ENCODE peak calls at places on chromosomes 2 and 18, in seven cellular contexts. One of them, this sample, is unnamed.
A peak's percentile ranks its signal among the peaks of the same experiment; 100 is the strongest.

GRCh38 chr2:46268196-46268595 is 29.0 kb upstream of the EPAS1 start:
- DNase-seq in Calu3: no peak
- DNase-seq in mammary epithelial cell: no peak
- DNase-seq in GM12878: peak; percentile 21
- DNase-seq in RWPE1: no peak
- DNase-seq in bronchial epithelial cell: no peak
- DNase-seq in GM06990: no peak
- DNase-seq in this sample: no peak

GRCh38 chr18:58819051-58819450 is 45.6 kb upstream of the ZNF532 start:
- DNase-seq in Calu3: no peak
- DNase-seq in mammary epithelial cell: no peak
- DNase-seq in RWPE1: no peak
- DNase-seq in GM06990: peak; percentile 49
- DNase-seq in GM12878: peak; percentile 70
- DNase-seq in bronchial epithelial cell: no peak
- DNase-seq in this sample: no peak

GRCh38 chr2:43898134-43898957 is 59.6 kb downstream of the ABCG8 start:
- DNase-seq in Calu3: no peak
- DNase-seq in bronchial epithelial cell: peak; percentile 15
- DNase-seq in RWPE1: no peak
- DNase-seq in mammary epithelial cell: no peak
- DNase-seq in GM12878: no peak
- DNase-seq in GM06990: no peak
- DNase-seq in this sample: peak; percentile 53

GRCh38 chr2:7931808-7932207 is 750.0 kb upstream of the ID2 start:
- DNase-seq in GM06990: no peak
- DNase-seq in bronchial epithelial cell: no peak
- DNase-seq in Calu3: no peak
- DNase-seq in GM12878: no peak
- DNase-seq in mammary epithelial cell: no peak
- DNase-seq in RWPE1: no peak
- DNase-seq in this sample: no peak

GRCh38 chr2:177295479-177295878 is 31.0 kb upstream of the NFE2L2 start:
- DNase-seq in Calu3: no peak
- DNase-seq in mammary epithelial cell: no peak
- DNase-seq in bronchial epithelial cell: no peak
- DNase-seq in RWPE1: no peak
- DNase-seq in GM06990: no peak
- DNase-seq in GM12878: no peak
- DNase-seq in this sample: no peak

GRCh38 chr2:108449410-108450200 is 599 bp downstream of the GCC2 start:
- DNase-seq in Calu3: peak; percentile 3
- DNase-seq in GM12878: no peak
- DNase-seq in RWPE1: peak; percentile 44
- DNase-seq in mammary epithelial cell: no peak
- DNase-seq in bronchial epithelial cell: peak; percentile 21
- DNase-seq in GM06990: no peak
- DNase-seq in this sample: no peak

GRCh38 chr2:190569994-190570755 is 35.7 kb upstream of the NEMP2 start:
- DNase-seq in GM06990: no peak
- DNase-seq in mammary epithelial cell: peak; percentile 48
- DNase-seq in GM12878: no peak
- DNase-seq in Calu3: no peak
- DNase-seq in RWPE1: no peak
- DNase-seq in bronchial epithelial cell: peak; percentile 23
- DNase-seq in this sample: no peak

GRCh38 chr18:67265464-67266245 is 250.9 kb downstream of the DSEL start:
- DNase-seq in GM06990: no peak
- DNase-seq in Calu3: peak; percentile 7
- DNase-seq in bronchial epithelial cell: peak; percentile 76
- DNase-seq in mammary epithelial cell: peak; percentile 82
- DNase-seq in GM12878: no peak
- DNase-seq in RWPE1: peak; percentile 20
- DNase-seq in this sample: no peak

GRCh38 chr2:119208791-119209203 is 14.8 kb upstream of the STEAP3 start:
- DNase-seq in mammary epithelial cell: peak; percentile 96
- DNase-seq in GM12878: no peak
- DNase-seq in GM06990: no peak
- DNase-seq in Calu3: peak; percentile 77
- DNase-seq in bronchial epithelial cell: peak; percentile 80
- DNase-seq in RWPE1: peak; percentile 75
- DNase-seq in this sample: no peak

GRCh38 chr18:26956894-26957293 is 91.4 kb upstream of the AQP4 start:
- DNase-seq in bronchial epithelial cell: no peak
- DNase-seq in GM06990: no peak
- DNase-seq in Calu3: no peak
- DNase-seq in RWPE1: no peak
- DNase-seq in mammary epithelial cell: no peak
- DNase-seq in GM12878: no peak
- DNase-seq in this sample: no peak

GRCh38 chr18:55319517-55319905 is 268.5 kb downstream of the TCF4 start:
- DNase-seq in Calu3: no peak
- DNase-seq in RWPE1: no peak
- DNase-seq in bronchial epithelial cell: no peak
- DNase-seq in mammary epithelial cell: no peak
- DNase-seq in GM06990: no peak
- DNase-seq in GM12878: no peak
- DNase-seq in this sample: no peak

GRCh38 chr2:179939282-179939681 is 67.8 kb downstream of the CWC22 start:
- DNase-seq in RWPE1: no peak
- DNase-seq in bronchial epithelial cell: no peak
- DNase-seq in GM06990: no peak
- DNase-seq in Calu3: no peak
- DNase-seq in mammary epithelial cell: no peak
- DNase-seq in GM12878: no peak
- DNase-seq in this sample: no peak

GRCh38 chr2:179931502-179931901 is 70.1 kb upstream of the ZNF385B start:
- DNase-seq in bronchial epithelial cell: no peak
- DNase-seq in RWPE1: no peak
- DNase-seq in mammary epithelial cell: no peak
- DNase-seq in GM12878: no peak
- DNase-seq in Calu3: no peak
- DNase-seq in GM06990: no peak
- DNase-seq in this sample: no peak

GRCh38 chr2:179938026-179938425 is 69.1 kb downstream of the CWC22 start:
- DNase-seq in RWPE1: no peak
- DNase-seq in Calu3: no peak
- DNase-seq in bronchial epithelial cell: no peak
- DNase-seq in GM06990: no peak
- DNase-seq in GM12878: no peak
- DNase-seq in mammary epithelial cell: no peak
- DNase-seq in this sample: no peak

GRCh38 chr2:179932786-179933185 is 71.4 kb upstream of the ZNF385B start:
- DNase-seq in RWPE1: no peak
- DNase-seq in GM12878: no peak
- DNase-seq in mammary epithelial cell: no peak
- DNase-seq in bronchial epithelial cell: no peak
- DNase-seq in Calu3: no peak
- DNase-seq in GM06990: no peak
- DNase-seq in this sample: no peak

GRCh38 chr2:179936654-179937053 is 70.4 kb downstream of the CWC22 start:
- DNase-seq in Calu3: peak; percentile 76
- DNase-seq in bronchial epithelial cell: peak; percentile 50
- DNase-seq in mammary epithelial cell: peak; percentile 22
- DNase-seq in GM12878: no peak
- DNase-seq in GM06990: no peak
- DNase-seq in RWPE1: peak; percentile 3
- DNase-seq in this sample: peak; percentile 68
- TF ChIP-seq CTCF in Calu3: peak; percentile 66
- TF ChIP-seq CTCF in bronchial epithelial cell: peak; percentile 46
- TF ChIP-seq CTCF in mammary epithelial cell: peak; percentile 47
- TF ChIP-seq CTCF in GM12878: peak; percentile 42
- TF ChIP-seq CTCF in GM06990: peak; percentile 41
- TF ChIP-seq CTCF in RWPE1: no peak
- TF ChIP-seq CTCF in this sample: peak; percentile 73

DNA sequence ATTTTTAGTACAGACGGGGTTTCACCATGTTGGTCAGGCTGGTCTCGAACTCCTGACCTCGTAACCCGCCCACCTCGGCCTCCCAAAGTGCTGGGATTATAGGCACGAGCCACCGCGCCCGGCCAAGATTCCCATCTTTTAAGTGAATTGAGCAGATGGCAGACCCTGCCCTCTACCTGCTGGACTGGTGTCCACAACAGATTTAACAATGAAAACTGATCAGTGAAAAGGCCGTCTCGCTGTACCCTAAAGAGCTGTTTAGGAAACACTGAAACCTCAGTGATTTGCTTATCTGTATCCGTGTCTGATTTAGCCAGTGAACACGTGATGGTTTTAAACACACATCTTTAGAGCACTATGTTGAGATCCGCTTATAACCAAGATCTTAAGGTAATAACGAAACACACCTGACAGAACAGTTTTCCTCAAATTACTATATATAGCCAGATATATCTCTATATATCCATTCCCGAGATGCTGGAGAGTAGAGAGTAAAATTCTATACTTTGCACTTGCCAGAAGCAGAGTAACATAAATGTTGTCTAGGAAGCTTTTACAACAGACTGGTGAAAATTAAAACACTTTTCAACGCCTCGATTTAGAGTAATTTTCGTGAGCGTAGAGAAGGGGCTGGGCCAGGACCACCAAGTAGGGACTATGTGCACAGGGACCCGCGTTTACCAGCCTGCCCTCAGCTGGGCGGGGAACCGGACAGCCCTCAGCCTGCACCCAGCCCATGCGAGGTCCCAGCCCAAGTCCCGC is 593 bp downstream of the FAM161A start:
- DNase-seq in Calu3: peak; percentile 71
- DNase-seq in GM06990: no peak
- DNase-seq in GM12878: no peak
- DNase-seq in RWPE1: peak; percentile 67
- DNase-seq in bronchial epithelial cell: peak; percentile 14
- DNase-seq in mammary epithelial cell: peak; percentile 1
- DNase-seq in this sample: no peak
- TF ChIP-seq CTCF in Calu3: no peak
- TF ChIP-seq CTCF in GM06990: no peak
- TF ChIP-seq CTCF in GM12878: no peak
- TF ChIP-seq CTCF in RWPE1: no peak
- TF ChIP-seq CTCF in bronchial epithelial cell: no peak
- TF ChIP-seq CTCF in mammary epithelial cell: no peak
- TF ChIP-seq CTCF in this sample: no peak

DNA sequence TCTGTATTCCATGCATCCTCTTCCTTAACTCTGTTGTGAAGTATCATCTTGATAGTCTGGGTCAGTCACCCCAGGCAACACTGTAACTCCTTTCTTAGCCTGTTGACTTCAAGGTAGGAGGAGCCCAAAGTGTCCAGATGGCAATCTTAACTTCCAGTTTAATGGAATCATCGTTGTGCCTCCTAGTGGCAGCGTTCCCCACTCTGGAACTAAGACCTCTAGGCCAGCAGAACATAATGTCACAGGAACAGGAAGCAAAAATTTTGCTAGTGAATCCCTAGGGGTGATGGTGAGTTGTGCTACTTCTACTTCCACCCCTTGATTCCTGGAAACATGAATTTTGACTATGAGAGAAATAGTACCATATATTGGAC is 11.7 kb downstream of the SGPP2 start:
- DNase-seq in Calu3: no peak
- DNase-seq in GM06990: no peak
- DNase-seq in mammary epithelial cell: no peak
- DNase-seq in GM12878: no peak
- DNase-seq in RWPE1: no peak
- DNase-seq in bronchial epithelial cell: no peak
- DNase-seq in this sample: no peak
- TF ChIP-seq CTCF in Calu3: no peak
- TF ChIP-seq CTCF in GM06990: no peak
- TF ChIP-seq CTCF in mammary epithelial cell: no peak
- TF ChIP-seq CTCF in GM12878: no peak
- TF ChIP-seq CTCF in RWPE1: no peak
- TF ChIP-seq CTCF in bronchial epithelial cell: no peak
- TF ChIP-seq CTCF in this sample: no peak

GRCh38 chr2:66032376-66032775 is 402.5 kb upstream of the MEIS1 start:
- DNase-seq in bronchial epithelial cell: no peak
- DNase-seq in mammary epithelial cell: no peak
- DNase-seq in GM06990: peak; percentile 6
- DNase-seq in GM12878: no peak
- DNase-seq in RWPE1: no peak
- DNase-seq in Calu3: no peak
- DNase-seq in this sample: no peak

GRCh38 chr2:66034467-66034866 is 400.5 kb upstream of the MEIS1 start:
- DNase-seq in bronchial epithelial cell: no peak
- DNase-seq in GM12878: no peak
- DNase-seq in RWPE1: no peak
- DNase-seq in mammary epithelial cell: no peak
- DNase-seq in GM06990: no peak
- DNase-seq in Calu3: no peak
- DNase-seq in this sample: no peak

GRCh38 chr2:66030553-66030952 is 404.4 kb upstream of the MEIS1 start:
- DNase-seq in bronchial epithelial cell: peak; percentile 26
- DNase-seq in mammary epithelial cell: no peak
- DNase-seq in GM06990: no peak
- DNase-seq in Calu3: no peak
- DNase-seq in RWPE1: peak; percentile 13
- DNase-seq in GM12878: no peak
- DNase-seq in this sample: no peak
- TF ChIP-seq CTCF in bronchial epithelial cell: peak; percentile 14
- TF ChIP-seq CTCF in mammary epithelial cell: no peak
- TF ChIP-seq CTCF in GM06990: no peak
- TF ChIP-seq CTCF in Calu3: no peak
- TF ChIP-seq CTCF in RWPE1: no peak
- TF ChIP-seq CTCF in GM12878: no peak
- TF ChIP-seq CTCF in this sample: peak; percentile 55

This sample was measured in glutamatergic neuron.